ENCODE peak calls at places on chromosomes 11 and 22, in four cellular contexts. One of them, this sample, is unnamed.

GRCh38 chr11:120715239-120715638 is 203.7 kb downstream of the GRIK4 start:
- DNase-seq in GM06990: no peak
- DNase-seq in ascending aorta: no peak
- DNase-seq in MM.1S: peak; percentile 63
- DNase-seq in this sample: no peak

GRCh38 chr11:123505546-123506299 is 75.7 kb downstream of the GRAMD1B start:
- DNase-seq in MM.1S: no peak
- DNase-seq in GM06990: no peak
- DNase-seq in ascending aorta: no peak
- DNase-seq in this sample: no peak

GRCh38 chr22:24289138-24289537 is 18.5 kb downstream of the SPECC1L start:
- DNase-seq in ascending aorta: no peak
- DNase-seq in GM06990: no peak
- DNase-seq in MM.1S: no peak
- DNase-seq in this sample: no peak

GRCh38 chr22:20241579-20242392 is 26.3 kb downstream of the RTN4R start:
- DNase-seq in MM.1S: no peak
- DNase-seq in ascending aorta: no peak
- DNase-seq in GM06990: no peak
- DNase-seq in this sample: no peak

GRCh38 chr11:32792948-32793475 is 1.4 kb downstream of the CCDC73 start:
- DNase-seq in MM.1S: peak; percentile 64
- DNase-seq in GM06990: no peak
- DNase-seq in ascending aorta: no peak
- DNase-seq in this sample: peak; percentile 21

GRCh38 chr22:20204281-20204680 is 53.4 kb upstream of the CCDC188 start:
- DNase-seq in GM06990: no peak
- DNase-seq in ascending aorta: no peak
- DNase-seq in MM.1S: no peak
- DNase-seq in this sample: no peak

GRCh38 chr11:86571273-86571948 is 101.0 kb downstream of the ME3 start:
- DNase-seq in MM.1S: no peak
- DNase-seq in GM06990: no peak
- DNase-seq in ascending aorta: no peak
- DNase-seq in this sample: no peak

GRCh38 chr11:119891392-119891791 is 162.4 kb upstream of the NECTIN1 start:
- DNase-seq in GM06990: no peak
- DNase-seq in ascending aorta: no peak
- DNase-seq in MM.1S: no peak
- DNase-seq in this sample: no peak

GRCh38 chr11:64836448-64837072 is 7.9 kb downstream of the CDC42BPG start:
- DNase-seq in ascending aorta: no peak
- DNase-seq in GM06990: no peak
- DNase-seq in MM.1S: no peak
- DNase-seq in this sample: no peak

GRCh38 chr11:111986589-111986988 is 38.6 kb upstream of the DLAT start:
- DNase-seq in GM06990: no peak
- DNase-seq in MM.1S: no peak
- DNase-seq in ascending aorta: no peak
- DNase-seq in this sample: no peak

GRCh38 chr22:18906896-18907295 is 776 bp downstream of the DGCR6 start:
- DNase-seq in GM06990: no peak
- DNase-seq in ascending aorta: no peak
- DNase-seq in MM.1S: no peak
- DNase-seq in this sample: no peak

GRCh38 chr22:45039206-45039605 is 29.4 kb upstream of the PHF21B start:
- DNase-seq in MM.1S: no peak
- DNase-seq in ascending aorta: no peak
- DNase-seq in GM06990: no peak
- DNase-seq in this sample: no peak

GRCh38 chr11:46410021-46410420 is 18.4 kb upstream of the CHRM4 start:
- DNase-seq in MM.1S: no peak
- DNase-seq in ascending aorta: no peak
- DNase-seq in GM06990: no peak
- DNase-seq in this sample: no peak

GRCh38 chr11:13329670-13330401 is 52.2 kb downstream of the BMAL1 start:
- DNase-seq in MM.1S: no peak
- DNase-seq in ascending aorta: no peak
- DNase-seq in GM06990: no peak
- DNase-seq in this sample: no peak

GRCh38 chr11:125542709-125543108 is 26.6 kb upstream of the EI24 start:
- DNase-seq in ascending aorta: no peak
- DNase-seq in MM.1S: no peak
- DNase-seq in GM06990: no peak
- DNase-seq in this sample: no peak

GRCh38 chr11:43772733-43773132 is 92.2 kb downstream of the HSD17B12 start:
- DNase-seq in MM.1S: no peak
- DNase-seq in ascending aorta: no peak
- DNase-seq in GM06990: no peak
- DNase-seq in this sample: no peak

GRCh38 chr11:61571869-61572268 is 9.0 kb downstream of the SYT7 start:
- DNase-seq in MM.1S: no peak
- DNase-seq in ascending aorta: no peak
- DNase-seq in GM06990: no peak
- DNase-seq in this sample: no peak

DNA sequence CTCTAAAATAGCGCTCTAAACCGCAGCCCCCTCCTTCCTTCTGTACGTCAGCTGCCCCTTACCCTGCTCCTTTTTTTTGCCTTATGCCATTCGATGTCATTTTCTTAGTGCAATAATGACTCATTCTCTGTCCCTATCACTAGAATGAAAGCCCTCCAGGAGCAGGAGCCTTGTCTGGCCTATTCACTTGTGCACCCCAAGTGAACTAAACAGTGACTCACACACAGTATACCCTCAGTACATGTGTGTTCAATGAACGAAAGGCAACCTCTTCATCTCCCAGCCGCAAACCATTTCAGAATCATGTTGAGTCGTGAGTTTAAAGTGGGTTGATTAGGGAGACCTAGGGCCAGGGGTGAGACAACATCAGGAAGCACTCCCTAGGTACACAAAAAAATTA is 50.7 kb upstream of the SPATA19 start:
- DNase-seq in ascending aorta: no peak
- DNase-seq in MM.1S: no peak
- DNase-seq in GM06990: no peak
- DNase-seq in this sample: no peak
- H3K4me3 ChIP-seq in ascending aorta: no peak overlapping the region
- H3K4me3 ChIP-seq in MM.1S: no peak overlapping the region
- H3K4me3 ChIP-seq in GM06990: no peak overlapping the region
- H3K4me3 ChIP-seq in this sample: no peak overlapping the region

GRCh38 chr11:128520206-128520885 is 67.0 kb downstream of the ETS1 start:
- DNase-seq in MM.1S: no peak
- DNase-seq in GM06990: no peak
- DNase-seq in ascending aorta: no peak
- DNase-seq in this sample: no peak

GRCh38 chr11:128521697-128522062 is 65.7 kb downstream of the ETS1 start:
- DNase-seq in GM06990: no peak
- DNase-seq in ascending aorta: no peak
- DNase-seq in MM.1S: peak; percentile 23
- DNase-seq in this sample: no peak

GRCh38 chr11:128522063-128522942 is 65.1 kb downstream of the ETS1 start:
- DNase-seq in MM.1S: peak; percentile 94
- DNase-seq in GM06990: peak; percentile 93
- DNase-seq in ascending aorta: peak; percentile 79
- DNase-seq in this sample: peak; percentile 61

GRCh38 chr11:128519353-128519752 is 68.0 kb downstream of the ETS1 start:
- DNase-seq in ascending aorta: no peak
- DNase-seq in MM.1S: no peak
- DNase-seq in GM06990: no peak
- DNase-seq in this sample: no peak

GRCh38 chr11:128520886-128521696 is 66.3 kb downstream of the ETS1 start:
- DNase-seq in GM06990: no peak
- DNase-seq in MM.1S: no peak
- DNase-seq in ascending aorta: no peak
- DNase-seq in this sample: no peak
- H3K4me3 ChIP-seq in GM06990: peak overlapping the region; percentile 72
- H3K4me3 ChIP-seq in MM.1S: peak overlapping the region; percentile 82
- H3K4me3 ChIP-seq in ascending aorta: peak overlapping the region; percentile 84
- H3K4me3 ChIP-seq in this sample: peak overlapping the region; percentile 88

DNA sequence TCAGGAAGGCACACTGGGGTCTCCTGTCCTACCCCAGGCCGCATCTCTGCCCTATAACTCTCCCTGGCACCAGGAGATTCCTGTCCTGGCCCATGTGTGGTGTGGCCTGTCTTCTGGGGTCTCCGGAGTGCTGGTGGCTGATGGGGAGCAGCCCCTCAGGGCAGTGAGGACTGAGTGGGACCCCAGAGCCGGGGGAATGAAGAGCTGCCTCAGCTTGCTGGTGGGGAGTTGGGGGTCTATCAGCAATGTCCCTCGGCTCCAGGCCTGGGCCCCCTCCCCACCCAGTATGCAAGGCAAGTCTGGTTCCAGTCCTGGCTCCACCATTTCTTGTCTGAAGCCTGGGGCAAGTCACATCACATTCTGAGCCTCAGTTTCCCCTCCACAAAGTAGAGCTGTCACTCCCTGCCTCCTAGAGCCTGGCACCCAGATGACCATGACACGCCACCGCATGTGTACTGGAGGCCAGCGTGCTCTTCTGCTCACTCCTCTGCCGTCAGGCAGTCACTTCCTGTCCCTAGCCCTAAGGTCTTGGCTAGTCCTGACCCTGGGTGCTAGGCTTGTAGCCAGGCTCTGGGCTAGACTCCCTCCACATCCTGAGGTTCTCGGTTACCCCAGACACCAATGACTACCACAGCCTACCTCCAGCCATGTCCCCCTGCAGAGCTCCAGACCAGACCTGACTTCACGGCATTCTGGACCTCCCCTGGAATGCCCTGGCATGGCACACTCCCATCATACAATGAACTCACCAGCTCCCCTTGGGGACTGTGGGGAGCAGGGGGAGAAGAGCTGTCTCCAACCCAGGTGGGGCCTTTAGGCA is 12.8 kb downstream of the ARAP1 start:
- DNase-seq in MM.1S: no peak
- DNase-seq in GM06990: peak; percentile 41
- DNase-seq in ascending aorta: no peak
- DNase-seq in this sample: no peak
- H3K4me3 ChIP-seq in MM.1S: no peak overlapping the region
- H3K4me3 ChIP-seq in GM06990: peak overlapping the region; percentile 66
- H3K4me3 ChIP-seq in ascending aorta: no peak overlapping the region
- H3K4me3 ChIP-seq in this sample: peak overlapping the region; percentile 31

GRCh38 chr22:40176921-40177737 is 596 bp upstream of the TNRC6B start:
- DNase-seq in MM.1S: peak; percentile 74
- DNase-seq in GM06990: peak; percentile 54
- DNase-seq in ascending aorta: no peak
- DNase-seq in this sample: peak; percentile 48
- H3K4me3 ChIP-seq in MM.1S: peak overlapping the region; percentile 76
- H3K4me3 ChIP-seq in GM06990: peak overlapping the region; percentile 43
- H3K4me3 ChIP-seq in ascending aorta: peak overlapping the region; percentile 67
- H3K4me3 ChIP-seq in this sample: peak overlapping the region; percentile 53

GRCh38 chr11:114440971-114441810 is 1.9 kb downstream of the REXO2 start:
- DNase-seq in GM06990: no peak
- DNase-seq in ascending aorta: no peak
- DNase-seq in MM.1S: no peak
- DNase-seq in this sample: no peak
- H3K4me3 ChIP-seq in GM06990: no peak overlapping the region
- H3K4me3 ChIP-seq in ascending aorta: peak overlapping the region; percentile 98
- H3K4me3 ChIP-seq in MM.1S: peak overlapping the region; percentile 98
- H3K4me3 ChIP-seq in this sample: no peak overlapping the region

GRCh38 chr11:62689421-62690183 is at the start of gene LRRN4CL:
- DNase-seq in ascending aorta: no peak
- DNase-seq in MM.1S: no peak
- DNase-seq in GM06990: no peak
- DNase-seq in this sample: no peak
- H3K4me3 ChIP-seq in ascending aorta: peak within 1 kb of the TSS; percentile 43
- H3K4me3 ChIP-seq in MM.1S: no peak within 1 kb of the TSS
- H3K4me3 ChIP-seq in GM06990: no peak within 1 kb of the TSS
- H3K4me3 ChIP-seq in this sample: no peak within 1 kb of the TSS

DNA sequence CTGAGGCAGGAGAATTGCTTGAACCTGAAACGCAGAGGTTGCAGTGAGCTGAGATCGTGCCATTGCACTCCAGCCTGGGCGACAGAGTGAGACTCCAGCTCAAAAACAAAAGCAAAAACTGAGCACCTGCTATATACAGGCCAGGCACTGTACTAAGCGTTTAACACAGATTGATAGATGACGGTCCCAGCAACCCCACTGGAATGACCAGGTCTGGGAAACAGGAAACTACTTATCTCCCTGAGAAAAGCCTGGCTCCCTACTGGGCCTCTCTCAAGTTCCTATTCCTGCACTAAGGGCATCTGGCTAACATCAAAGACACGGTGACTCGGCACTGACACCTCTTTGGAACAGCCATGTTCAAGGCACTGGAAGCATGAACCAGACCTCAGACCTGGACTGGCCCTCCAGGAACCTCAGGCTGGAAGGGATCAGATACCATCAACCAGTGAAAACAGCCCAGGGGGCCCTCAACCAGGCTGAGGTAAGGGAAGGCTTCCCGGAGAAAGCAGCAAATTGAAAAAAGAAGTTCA is 16.6 kb downstream of the ARAP1 start:
- DNase-seq in GM06990: no peak
- DNase-seq in MM.1S: no peak
- DNase-seq in ascending aorta: no peak
- DNase-seq in this sample: no peak
- H3K4me3 ChIP-seq in GM06990: no peak overlapping the region
- H3K4me3 ChIP-seq in MM.1S: no peak overlapping the region
- H3K4me3 ChIP-seq in ascending aorta: no peak overlapping the region
- H3K4me3 ChIP-seq in this sample: no peak overlapping the region

This sample was measured in GM12864.